ENCODE peak calls at places on chromosomes 13 and 19, in eight cellular contexts. Y is CD8-positive, alpha-beta memory T cell; C is fibroblast of lung; U is adrenal gland; S is heart right ventricle; G is Peyer's patch; H is bronchial epithelial cell; M is pancreas. J is an unnamed sample. For H3K36me3, the result is how much of the 10 kb centered on the place peaks cover.

GRCh38 chr19:15820646-15821045 is 5.2 kb upstream of the OR10H1 start:
- DNase-seq in G (no peak), Y (peak), H (no peak), C (no peak), U (no peak), M (no peak), S (no peak), J (no peak)

GRCh38 chr19:56312337-56312736 is 2.3 kb downstream of the ZSCAN5A start:
- DNase-seq in C (no peak), U (no peak), Y (no peak), M (no peak), H (no peak), S (no peak), G (no peak), J (no peak)

GRCh38 chr13:23159587-23160240 is 21.1 kb upstream of the SGCG start:
- DNase-seq in Y (no peak), U (no peak), C (no peak), G (no peak), H (no peak), S (no peak), M (no peak), J (peak)

GRCh38 chr13:92390217-92390616 is 836.4 kb upstream of the GPC6 start:
- DNase-seq in G (no peak), Y (no peak), S (no peak), C (peak), U (no peak), H (no peak), M (no peak), J (no peak)

GRCh38 chr13:83881031-83881727 is 1.1 kb downstream of the SLITRK1 start:
- DNase-seq in M (no peak), G (no peak), S (no peak), U (no peak), H (no peak), Y (no peak), C (no peak), J (no peak)

GRCh38 chr19:3506384-3507340 is 551 bp downstream of the FZR1 start:
- DNase-seq in H (no peak), M (peak), C (no peak), S (no peak), Y (peak), G (no peak), U (peak), J (no peak)

GRCh38 chr13:112814905-112815585 is 125.2 kb downstream of the ATP11A start:
- DNase-seq in S (peak), C (no peak), U (peak), Y (no peak), G (no peak), M (no peak), H (peak), J (peak)

GRCh38 chr13:20258963-20259288 is 26.8 kb upstream of the GJB6 start:
- DNase-seq in H (no peak), M (no peak), S (no peak), C (no peak), U (no peak), Y (no peak), G (no peak), J (no peak)

GRCh38 chr19:15575406-15575805 is 39.6 kb upstream of the CYP4F8 start:
- DNase-seq in G (no peak), U (no peak), S (no peak), H (no peak), C (no peak), Y (no peak), M (no peak), J (no peak)

GRCh38 chr19:6056801-6057650 is 53.3 kb downstream of the RFX2 start:
- DNase-seq in S (peak), C (peak), G (peak), M (peak), U (peak), H (peak), Y (no peak), J (peak)

GRCh38 chr13:100881291-100881864 is 206.8 kb upstream of the TMTC4 start:
- DNase-seq in M (no peak), C (no peak), U (no peak), H (no peak), S (no peak), G (no peak), Y (no peak), J (no peak)

GRCh38 chr13:110556224-110556606 is 5.3 kb downstream of the RAB20 start:
- DNase-seq in G (no peak), M (no peak), C (no peak), Y (no peak), U (no peak), H (no peak), S (no peak), J (no peak)

GRCh38 chr19:29375429-29376093 is 150.2 kb upstream of the VSTM2B start:
- DNase-seq in G (peak), H (no peak), M (no peak), U (peak), C (no peak), S (no peak), Y (no peak), J (no peak)

GRCh38 chr19:12695514-12695913 is 917 bp downstream of the FBXW9 start:
- DNase-seq in C (no peak), Y (no peak), M (no peak), G (no peak), S (no peak), H (no peak), U (no peak), J (no peak)

GRCh38 chr19:1151037-1151716 is 22.9 kb downstream of the SBNO2 start:
- DNase-seq in G (no peak), S (no peak), M (no peak), Y (no peak), U (no peak), H (no peak), C (no peak), J (no peak)

GRCh38 chr19:1151917-1152601 is 22.0 kb downstream of the SBNO2 start:
- DNase-seq in H (no peak), C (no peak), U (no peak), S (peak), G (no peak), M (no peak), Y (no peak), J (no peak)

GRCh38 chr19:1147934-1148549 is 26.0 kb downstream of the SBNO2 start:
- DNase-seq in G (no peak), U (no peak), C (no peak), S (no peak), M (no peak), Y (no peak), H (no peak), J (no peak)

GRCh38 chr19:1149259-1150045 is 24.6 kb downstream of the SBNO2 start:
- DNase-seq in H (no peak), S (no peak), U (no peak), M (peak), Y (no peak), C (no peak), G (no peak), J (no peak)

GRCh38 chr19:1150333-1151036 is 23.6 kb downstream of the SBNO2 start:
- DNase-seq in M (peak), C (no peak), U (no peak), S (no peak), G (no peak), Y (no peak), H (no peak), J (no peak)
- H3K36me3 ChIP-seq in M (under half), C (under half), U (half or more), S (half or more), G (under half), Y (under half), H (under half), J (under half)

GRCh38 chr19:8352134-8352827 is 9.2 kb upstream of the KANK3 start:
- DNase-seq in M (peak), G (no peak), C (no peak), Y (no peak), H (no peak), U (no peak), S (no peak), J (no peak)
- H3K4me3 ChIP-seq in M (no peak), G (no peak), C (peak), Y (no peak), H (no peak), U (no peak), S (peak), J (no peak)

DNA sequence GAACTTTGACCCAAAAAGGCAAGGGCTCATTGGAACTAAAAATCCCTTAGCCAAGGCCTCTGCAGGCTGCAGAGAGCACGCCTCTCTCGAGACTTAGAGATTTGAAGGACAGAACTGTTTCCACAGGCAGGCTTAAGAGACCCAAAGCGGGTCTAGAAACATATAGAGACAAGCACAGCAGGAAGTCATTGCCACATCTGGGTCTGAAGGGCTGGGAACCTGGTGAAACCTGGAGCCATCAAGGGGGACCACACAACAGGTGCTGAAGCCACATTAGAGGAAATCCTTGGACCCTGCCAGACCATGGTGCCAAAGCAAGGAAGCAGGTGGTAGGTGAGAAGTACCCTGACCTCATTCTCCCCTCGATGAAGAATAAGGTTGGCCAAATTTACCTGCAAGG is 33.8 kb upstream of the LRCH1 start:
- DNase-seq in H (no peak), G (no peak), S (no peak), C (no peak), Y (no peak), M (no peak), U (no peak), J (no peak)
- H3K36me3 ChIP-seq in H (under half), G (under half), S (under half), C (under half), Y (under half), M (under half), U (under half), J (under half)

GRCh38 chr19:54035215-54036178 is 28.2 kb downstream of the VSTM1 start:
- DNase-seq in H (peak), C (peak), S (no peak), M (no peak), U (no peak), G (no peak), Y (no peak), J (peak)

GRCh38 chr19:54029930-54030490 is 33.7 kb downstream of the VSTM1 start:
- DNase-seq in Y (peak), U (peak), S (peak), C (peak), H (peak), G (peak), M (no peak), J (peak)

GRCh38 chr19:54026656-54027055 is 35.2 kb downstream of the CACNG6 start:
- DNase-seq in G (no peak), U (no peak), H (peak), Y (no peak), M (no peak), S (no peak), C (no peak), J (no peak)

DNA sequence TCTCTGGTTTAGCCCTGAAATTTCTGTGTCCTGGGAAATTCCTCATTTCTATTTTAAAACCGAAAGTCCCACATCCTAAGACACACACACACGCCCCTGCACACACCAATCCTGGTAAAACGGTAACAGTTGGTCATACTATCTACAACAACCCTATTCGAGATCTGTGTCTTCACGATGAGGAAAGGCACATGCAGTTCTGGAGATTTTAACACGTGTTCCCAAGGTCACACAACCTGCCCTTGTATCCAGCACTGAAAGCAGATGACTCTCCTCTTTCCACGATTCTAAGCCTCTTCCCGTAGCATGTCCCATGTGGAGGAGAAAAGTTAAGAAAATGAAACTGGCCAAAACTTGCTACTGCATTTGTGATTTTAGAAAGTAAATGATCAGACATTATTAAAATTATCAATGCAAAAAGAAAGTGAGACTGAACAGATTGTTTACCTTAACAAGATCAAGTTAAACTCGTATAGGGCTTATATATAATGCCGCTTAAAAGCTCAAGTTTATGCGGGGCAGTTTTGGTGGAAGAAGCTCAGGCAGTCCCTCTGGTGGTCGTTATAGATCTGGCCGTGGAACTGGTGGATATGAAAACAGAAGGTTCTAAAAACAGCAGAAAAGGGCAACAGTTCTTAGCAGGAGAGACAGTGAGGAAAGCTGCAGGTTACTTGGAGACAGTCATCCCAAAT is 32.7 kb downstream of the VSTM1 start:
- DNase-seq in U (no peak), Y (no peak), S (no peak), G (no peak), M (no peak), C (peak), H (no peak), J (no peak)
- H3K4me3 ChIP-seq in U (no peak), Y (no peak), S (no peak), G (no peak), M (no peak), C (peak), H (no peak), J (peak)

GRCh38 chr19:40234429-40235237 is 8.1 kb upstream of the CCNP start:
- DNase-seq in Y (no peak), U (no peak), H (no peak), C (no peak), G (no peak), M (no peak), S (no peak), J (no peak)
- H3K36me3 ChIP-seq in Y (under half), U (half or more), H (under half), C (under half), G (under half), M (half or more), S (half or more), J (under half)